ENCODE peak calls at places on chromosome 20, in four cellular contexts. P, Y, N and W are unnamed samples.

GRCh38 chr20:62797671-62798532 is 1.6 kb downstream of the MRGBP start:
- DNase-seq in N (no peak), P (no peak), Y (no peak), W (no peak)

GRCh38 chr20:32449890-32450401 is 91.8 kb downstream of the ASXL1 start:
- DNase-seq in Y (no peak), P (no peak), N (no peak), W (no peak)

GRCh38 chr20:48697845-48698491 is 129.8 kb downstream of the PREX1 start:
- DNase-seq in P (no peak), Y (peak; percentile 87), N (peak; percentile 25), W (no peak)

GRCh38 chr20:1263853-1264252 is 2.2 kb upstream of the SNPH start:
- DNase-seq in P (no peak), N (no peak), Y (no peak), W (no peak)

GRCh38 chr20:31682927-31683326 is 39.7 kb downstream of the BCL2L1 start:
- DNase-seq in N (no peak), Y (no peak), P (no peak), W (no peak)

GRCh38 chr20:63732118-63733095 is 4.1 kb upstream of the LIME1 start:
- DNase-seq in N (no peak), P (no peak), Y (no peak), W (no peak)

GRCh38 chr20:41643504-41643938 is 25.3 kb upstream of the CHD6 start:
- DNase-seq in N (peak; percentile 71), Y (peak; percentile 93), P (no peak), W (no peak)

GRCh38 chr20:44319880-44320422 is 8.9 kb upstream of the FITM2 start:
- DNase-seq in Y (no peak), N (no peak), P (no peak), W (no peak)

GRCh38 chr20:574297-574942 is 30.8 kb upstream of the CSNK2A1 start:
- DNase-seq in P (peak; percentile 66), N (no peak), Y (no peak), W (peak; percentile 58)

GRCh38 chr20:34709836-34710567 is 5.9 kb downstream of the TP53INP2 start:
- DNase-seq in Y (no peak), N (peak; percentile 49), P (no peak), W (peak; percentile 59)

GRCh38 chr20:41406307-41406706 is 39.7 kb upstream of the EMILIN3 start:
- DNase-seq in Y (no peak), P (no peak), N (no peak), W (no peak)

DNA sequence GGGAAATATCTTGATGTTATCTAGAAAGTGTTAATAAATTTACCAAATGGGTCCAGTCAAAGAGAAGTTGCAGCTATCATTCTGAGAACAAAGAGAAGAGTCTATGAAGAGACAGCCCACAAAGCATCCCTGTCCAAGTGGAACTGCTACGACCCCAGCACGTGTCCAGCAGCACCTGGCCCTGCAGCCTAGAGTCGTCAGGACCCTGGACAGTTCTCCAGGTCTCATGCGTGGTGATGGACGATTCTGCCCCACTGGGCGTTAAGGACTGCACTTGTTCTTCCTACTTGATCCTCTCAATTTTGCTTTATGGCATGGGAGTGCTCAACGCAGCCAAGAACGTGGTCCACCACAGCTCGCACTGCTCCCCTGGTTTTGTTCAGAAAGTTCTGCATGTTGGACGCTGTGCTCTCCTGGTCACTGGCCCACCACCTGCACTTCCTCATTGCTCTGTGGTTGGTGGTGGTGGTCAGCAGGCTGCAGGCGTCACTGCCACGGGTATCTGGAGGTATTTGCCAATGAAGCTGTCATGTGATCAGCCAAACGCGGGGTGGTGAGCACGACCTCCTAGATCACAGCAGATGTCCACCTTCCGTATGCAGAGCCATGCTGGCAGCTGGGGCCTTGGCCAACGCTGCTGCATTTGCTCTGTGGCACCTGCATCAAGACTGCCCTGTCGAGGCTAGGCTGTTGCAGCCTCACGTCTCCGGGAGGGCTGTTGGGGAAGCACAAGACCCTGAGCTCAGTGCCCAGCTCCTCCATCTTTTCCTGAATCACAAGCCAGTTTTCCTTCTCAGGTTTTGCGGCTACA is 356.4 kb downstream of the CDH4 start:
- DNase-seq in N (peak; percentile 33), P (peak; percentile 65), Y (peak; percentile 43), W (peak; percentile 66)
- TF ChIP-seq JUN in N (no peak), P (no peak), Y (no peak), W (peak; percentile 75)

DNA sequence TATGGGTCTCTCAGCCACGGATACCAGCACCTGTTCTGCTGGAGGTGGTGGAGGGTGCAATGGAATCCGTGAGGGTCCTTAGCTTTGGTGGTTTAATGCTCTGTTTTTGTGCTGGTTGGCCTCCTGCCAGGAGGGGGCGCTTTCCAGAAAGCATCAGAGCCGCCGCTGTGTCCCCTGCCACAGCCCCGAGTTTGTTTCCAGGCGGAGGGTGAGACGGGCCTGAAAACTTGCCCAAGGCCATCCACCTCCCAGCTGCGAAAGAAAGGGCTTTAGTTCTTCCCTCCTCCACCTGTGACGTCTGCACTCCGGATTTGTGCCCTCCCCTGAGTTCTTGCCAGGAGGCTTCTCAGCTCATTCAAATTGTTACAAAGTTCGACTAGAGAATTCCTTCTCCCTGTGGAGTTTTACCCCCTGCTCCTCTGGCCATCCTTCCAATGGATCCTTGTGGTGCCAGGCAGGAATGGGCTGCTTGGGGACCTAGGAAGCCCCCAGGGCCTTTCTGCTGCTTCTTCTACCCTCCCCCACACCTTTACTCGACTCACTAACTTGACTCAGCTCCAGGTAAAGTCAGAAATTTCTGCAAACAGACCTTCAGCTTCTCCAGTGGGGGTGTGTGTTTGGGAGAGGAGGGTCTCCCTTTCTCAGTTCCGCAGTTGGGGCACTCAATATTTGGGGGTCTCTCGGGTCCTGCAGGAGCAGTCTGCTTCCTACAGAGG is 873.7 kb downstream of the KIF16B start:
- DNase-seq in N (no peak), Y (no peak), P (peak; percentile 59), W (peak; percentile 62)
- TF ChIP-seq ATF2 in N (no peak), Y (no peak), P (no peak), W (no peak)

DNA sequence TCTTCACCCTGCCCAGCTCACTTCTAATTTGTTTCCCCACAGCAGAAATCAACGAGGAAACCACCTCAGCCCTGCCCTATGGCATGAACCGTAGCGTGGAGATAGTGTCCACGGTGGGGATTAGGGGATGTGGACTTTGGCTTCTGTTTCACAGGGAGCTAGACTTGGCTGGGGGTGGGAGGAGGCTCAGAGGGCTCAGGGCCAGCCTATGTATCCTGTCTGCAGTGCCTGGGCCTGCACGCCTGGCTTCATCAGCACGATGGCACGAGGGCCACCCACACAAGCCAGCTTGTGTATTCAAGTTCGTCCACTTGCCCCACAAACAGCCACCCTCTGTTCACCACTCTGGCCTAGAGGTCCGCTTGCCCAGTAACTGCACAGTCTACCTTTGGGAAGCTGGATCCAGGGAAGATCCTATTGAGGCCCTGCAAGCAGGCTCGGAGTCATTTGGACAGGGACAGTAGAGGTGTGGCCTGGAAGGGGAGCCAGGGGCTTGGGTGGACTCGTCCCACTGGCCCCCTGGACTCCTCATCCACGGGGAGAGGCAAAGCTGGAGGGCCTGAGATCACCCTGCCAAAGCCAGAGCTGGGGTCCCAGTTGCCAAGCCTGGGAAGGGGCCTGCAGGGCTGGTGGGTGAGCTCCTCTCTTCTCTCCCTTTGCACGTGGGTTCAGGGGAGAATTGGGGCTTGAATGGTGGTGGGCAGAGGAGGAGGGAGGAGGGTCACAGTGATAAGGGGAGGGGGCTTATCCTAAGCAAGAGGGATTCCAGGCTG is 38.0 kb upstream of the FAM83D start:
- DNase-seq in Y (peak; percentile 28), P (no peak), N (no peak), W (no peak)
- TF ChIP-seq ATF3 in Y (no peak), P (no peak), N (no peak), W (no peak)

DNA sequence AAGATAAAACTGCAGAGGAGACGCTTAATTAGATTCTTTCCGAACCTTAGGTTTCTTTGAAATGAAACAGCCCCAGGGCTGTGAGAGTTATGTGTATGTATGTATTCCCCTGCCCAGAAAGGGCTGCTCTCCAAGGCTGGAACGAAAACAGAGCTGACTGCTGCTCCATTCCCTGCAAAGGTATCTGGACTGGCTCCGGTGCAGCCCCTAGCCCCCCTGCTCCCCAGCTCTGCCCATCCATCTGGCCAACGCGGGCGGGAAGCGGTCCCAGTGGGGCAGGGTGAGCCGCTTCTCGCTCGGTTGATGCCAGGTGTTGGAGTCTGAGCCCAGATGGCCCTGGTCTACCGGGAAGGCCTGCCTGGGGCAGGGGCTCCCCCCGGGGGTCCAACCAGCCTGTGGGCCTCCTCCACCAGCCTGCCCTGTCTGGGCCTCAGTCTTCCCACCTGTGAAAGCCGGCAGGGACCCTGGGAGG is 46.6 kb upstream of the STX16 start:
- DNase-seq in Y (no peak), P (no peak), N (no peak), W (no peak)
- TF ChIP-seq JUN in Y (no peak), P (no peak), N (no peak), W (no peak)

GRCh38 chr20:5077761-5078387 is 41.9 kb downstream of the PCNA start:
- DNase-seq in N (no peak), Y (no peak), P (no peak), W (no peak)

GRCh38 chr20:5078399-5078958 is 41.3 kb downstream of the PCNA start:
- DNase-seq in N (peak; percentile 43), P (no peak), Y (peak; percentile 60), W (no peak)

GRCh38 chr20:5081196-5081595 is 38.6 kb downstream of the PCNA start:
- DNase-seq in N (no peak), Y (no peak), P (no peak), W (no peak)

GRCh38 chr20:5085380-5085779 is 34.4 kb downstream of the PCNA start:
- DNase-seq in Y (no peak), N (no peak), P (no peak), W (no peak)

GRCh38 chr20:5080384-5080877 is 39.3 kb downstream of the PCNA start:
- DNase-seq in Y (no peak), P (no peak), N (no peak), W (no peak)
- TF ChIP-seq ATF2 in Y (no peak), P (no peak), N (no peak), W (no peak)

DNA sequence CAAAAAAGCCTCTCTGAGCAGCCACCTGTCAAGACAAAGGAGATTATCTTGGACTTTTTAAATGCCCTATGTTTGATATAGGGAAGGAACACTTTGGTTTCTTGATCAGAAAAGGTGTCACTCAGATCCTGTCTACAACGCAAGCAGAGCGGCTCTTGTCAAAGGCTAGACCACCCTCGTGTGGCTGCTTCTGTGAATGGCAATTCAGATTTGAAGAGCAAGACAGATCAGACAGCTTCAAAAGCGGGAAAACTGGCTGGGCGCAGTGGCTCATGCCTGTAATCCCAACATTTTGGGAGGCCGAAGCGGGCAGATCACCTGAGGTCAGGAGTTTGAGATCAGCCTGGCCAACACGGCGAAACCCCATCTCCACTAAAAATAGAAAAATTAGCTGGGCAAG is 10.1 kb upstream of the NXT1 start:
- DNase-seq in Y (peak; percentile 77), N (peak; percentile 19), P (peak; percentile 70), W (peak; percentile 74)
- TF ChIP-seq ATF3 in Y (no peak), N (no peak), P (no peak), W (no peak)

GRCh38 chr20:54048489-54048888 is 21.9 kb downstream of the BCAS1 start:
- DNase-seq in Y (no peak), P (no peak), N (no peak), W (no peak)
- TF ChIP-seq JUN in Y (no peak), P (no peak), N (no peak), W (no peak)